ENCODE peak calls at places on chromosome 21, in six cellular contexts. M is RCC 7860; F is activated T-cell treated with anti-CD3 and anti-CD28 coated beads, Interleukin-2, amount 50 U/mL, for 72 hours; K is CD4-positive, alpha-beta memory T cell; G is stimulated activated CD4-positive, alpha-beta T cell treated with anti-CD3 and anti-CD28 coated beads, TNF-alpha, amount 100 ng/mL, for 4 hours; H is NCI-H1694. W is an unnamed sample.

GRCh38 chr21:34722684-34723300 is 54.0 kb downstream of the CLIC6 start:
- DNase-seq in M (no peak), F (peak), K (peak), G (peak), H (no peak), W (peak)

GRCh38 chr21:36545776-36546511 is 66.0 kb upstream of the CLDN14 start:
- DNase-seq in M (no peak), F (no peak), K (no peak), G (no peak), H (no peak), W (no peak)

GRCh38 chr21:35974801-35975200 is 85.5 kb downstream of the SETD4 start:
- DNase-seq in M (no peak), F (no peak), K (no peak), G (no peak), H (no peak), W (peak)

GRCh38 chr21:16192900-16193299 is 463.1 kb downstream of the USP25 start:
- DNase-seq in M (peak), F (no peak), K (no peak), G (no peak), H (no peak), W (peak)

GRCh38 chr21:38622081-38622826 is 124.0 kb upstream of the ERG start:
- DNase-seq in M (no peak), F (no peak), K (no peak), G (no peak), H (no peak), W (no peak)

GRCh38 chr21:46120301-46121285 is 22.7 kb downstream of the COL6A2 start:
- DNase-seq in M (no peak), F (no peak), K (no peak), G (no peak), H (no peak), W (no peak)

GRCh38 chr21:17797967-17798366 is 21.2 kb downstream of the C21orf91 start:
- DNase-seq in M (no peak), F (no peak), K (no peak), G (no peak), H (no peak), W (no peak)

GRCh38 chr21:15986277-15986676 is 256.5 kb downstream of the USP25 start:
- DNase-seq in M (peak), F (no peak), K (no peak), G (no peak), H (no peak), W (no peak)

GRCh38 chr21:32916522-32917099 is 109.1 kb upstream of the OLIG2 start:
- DNase-seq in M (no peak), F (no peak), K (no peak), G (no peak), H (no peak), W (peak)

GRCh38 chr21:26425576-26425975 is 147.5 kb downstream of the CYYR1 start:
- DNase-seq in M (no peak), F (no peak), K (no peak), G (no peak), H (no peak), W (no peak)

GRCh38 chr21:45094412-45094811 is 20.0 kb downstream of the ADARB1 start:
- DNase-seq in M (no peak), F (no peak), K (no peak), G (no peak), H (no peak), W (no peak)

GRCh38 chr21:41885341-41886024 is 6.3 kb upstream of the PRDM15 start:
- DNase-seq in M (no peak), F (no peak), K (no peak), G (no peak), H (no peak), W (no peak)

GRCh38 chr21:37631319-37632117 is 264.9 kb downstream of the DYRK1A start:
- DNase-seq in M (no peak), F (peak), K (no peak), G (no peak), H (no peak), W (peak)

GRCh38 chr21:15121655-15122120 is 56.9 kb upstream of the NRIP1 start:
- DNase-seq in M (no peak), F (no peak), K (no peak), G (no peak), H (no peak), W (peak)

GRCh38 chr21:46122758-46123683 is 25.1 kb downstream of the COL6A2 start:
- DNase-seq in M (no peak), F (no peak), K (no peak), G (no peak), H (no peak), W (no peak)

GRCh38 chr21:39630191-39630591 is 17.5 kb downstream of the B3GALT5 start:
- DNase-seq in M (peak), F (no peak), K (no peak), G (no peak), H (no peak), W (peak)

GRCh38 chr21:15850645-15851044 is 120.9 kb downstream of the USP25 start:
- DNase-seq in M (no peak), F (no peak), K (no peak), G (no peak), H (no peak), W (peak)

GRCh38 chr21:41752231-41752681 is 14.6 kb downstream of the RIPK4 start:
- DNase-seq in M (peak), F (no peak), K (no peak), G (no peak), H (no peak), W (peak)

GRCh38 chr21:41678016-41678935 is 88.6 kb downstream of the RIPK4 start:
- DNase-seq in M (peak), F (no peak), K (no peak), G (no peak), H (no peak), W (peak)

W was measured in PC-3.